ENCODE peak calls at places on chromosomes 5 and 9, in four cellular contexts. Y, J, V and F are unnamed samples.

GRCh38 chr5:150948539-150948938 is 43.8 kb upstream of the ZNF300 start:
- DNase-seq in Y (no peak), J (no peak), V (no peak), F (no peak)

GRCh38 chr9:113558632-113559502 is 95.3 kb downstream of the RGS3 start:
- DNase-seq in Y (no peak), J (peak), V (peak), F (no peak)

GRCh38 chr9:70421272-70422180 is 7.1 kb upstream of the KLF9 start:
- DNase-seq in Y (no peak), J (peak), V (no peak), F (peak)

GRCh38 chr5:53343187-53343586 is 137.2 kb upstream of the FST start:
- DNase-seq in Y (peak), J (peak), V (no peak), F (peak)

GRCh38 chr5:84218546-84218945 is 166.1 kb downstream of the EDIL3 start:
- DNase-seq in Y (no peak), J (peak), V (no peak), F (peak)

GRCh38 chr5:78738693-78739300 is 90.2 kb upstream of the LHFPL2 start:
- DNase-seq in Y (no peak), J (no peak), V (no peak), F (no peak)

GRCh38 chr9:112535811-112536210 is 49.2 kb downstream of the KIAA1958 start:
- DNase-seq in Y (no peak), J (peak), V (no peak), F (no peak)

GRCh38 chr5:160432188-160432587 is 10.5 kb downstream of the PTTG1 start:
- DNase-seq in Y (no peak), J (no peak), V (no peak), F (no peak)

GRCh38 chr9:120928720-120929389 is 2.3 kb upstream of the TRAF1 start:
- DNase-seq in Y (no peak), J (no peak), V (peak), F (peak)

GRCh38 chr5:36090033-36090432 is 23.4 kb upstream of the UGT3A2 start:
- DNase-seq in Y (no peak), J (peak), V (no peak), F (peak)

GRCh38 chr5:81151546-81151945 is 81.6 kb upstream of the CKMT2 start:
- DNase-seq in Y (peak), J (peak), V (no peak), F (peak)

GRCh38 chr5:34656700-34657549 is 797 bp downstream of the RAI14 start:
- DNase-seq in Y (no peak), J (no peak), V (peak), F (peak)

GRCh38 chr5:172153695-172154094 is 34.3 kb downstream of the STK10 start:
- DNase-seq in Y (no peak), J (no peak), V (no peak), F (no peak)

GRCh38 chr5:139642213-139642612 is 5.9 kb upstream of the CXXC5 start:
- DNase-seq in Y (no peak), J (no peak), V (no peak), F (no peak)

GRCh38 chr5:113347572-113347971 is 87.2 kb downstream of the TSSK1B start:
- DNase-seq in Y (no peak), J (no peak), V (no peak), F (no peak)

GRCh38 chr5:64947801-64948200 is 179.1 kb downstream of the CWC27 start:
- DNase-seq in Y (no peak), J (no peak), V (no peak), F (no peak)

GRCh38 chr5:64949331-64949730 is 180.6 kb downstream of the CWC27 start:
- DNase-seq in Y (no peak), J (no peak), V (no peak), F (no peak)

GRCh38 chr5:64942460-64942859 is 173.7 kb downstream of the CWC27 start:
- DNase-seq in Y (no peak), J (no peak), V (no peak), F (no peak)

GRCh38 chr5:64944868-64945267 is 176.1 kb downstream of the CWC27 start:
- DNase-seq in Y (no peak), J (no peak), V (no peak), F (peak)

GRCh38 chr5:64947031-64947430 is 178.3 kb downstream of the CWC27 start:
- DNase-seq in Y (no peak), J (peak), V (no peak), F (peak)
- TF ChIP-seq CTCF in Y (no peak), J (no peak), V (no peak), F (no peak)

GRCh38 chr9:117095116-117095515 is 319.7 kb downstream of the ASTN2 start:
- DNase-seq in Y (no peak), J (peak), V (no peak), F (no peak)
- TF ChIP-seq CTCF in Y (no peak), J (no peak), V (no peak), F (no peak)

GRCh38 chr5:96434201-96434645 is 1.2 kb upstream of the PCSK1 start:
- DNase-seq in Y (peak), J (peak), V (peak), F (peak)

GRCh38 chr5:96440185-96440538 is 7.1 kb upstream of the PCSK1 start:
- DNase-seq in Y (no peak), J (no peak), V (no peak), F (no peak)

DNA sequence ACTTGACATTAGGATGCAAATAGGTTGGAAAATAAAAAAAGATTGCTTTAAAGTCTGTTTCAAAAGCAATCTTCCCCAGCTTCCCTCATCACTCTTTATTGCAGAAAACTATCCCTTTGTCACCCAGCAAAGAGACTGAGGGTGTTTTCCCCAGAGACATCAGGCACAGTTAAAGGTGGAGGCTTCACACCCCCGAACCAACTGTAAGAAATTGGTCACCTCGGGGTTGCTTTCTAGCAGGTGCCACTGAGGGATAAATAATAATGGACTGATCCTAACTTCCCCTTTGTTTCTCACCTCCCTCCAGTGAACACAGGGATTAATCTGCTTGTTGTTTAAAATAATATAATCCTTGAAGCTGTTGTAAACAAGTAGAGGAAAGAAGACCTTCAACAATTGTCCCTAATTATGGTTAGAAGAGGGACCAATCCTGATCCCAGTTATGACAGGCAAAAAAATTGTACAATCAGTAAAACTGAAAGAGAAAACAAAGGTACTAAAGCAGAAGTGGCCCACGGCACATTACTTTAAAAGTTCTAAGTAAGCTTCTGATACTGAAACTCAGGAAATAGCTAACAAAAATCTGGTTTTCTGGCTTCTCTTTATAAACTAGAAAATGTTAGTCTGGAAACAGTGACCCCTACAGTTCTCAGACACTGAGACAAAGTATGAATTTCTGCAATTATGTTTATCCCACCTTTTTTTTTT is 6.6 kb upstream of the PCSK1 start:
- DNase-seq in Y (no peak), J (no peak), V (no peak), F (no peak)
- TF ChIP-seq CTCF in Y (no peak), J (peak), V (no peak), F (no peak)

DNA sequence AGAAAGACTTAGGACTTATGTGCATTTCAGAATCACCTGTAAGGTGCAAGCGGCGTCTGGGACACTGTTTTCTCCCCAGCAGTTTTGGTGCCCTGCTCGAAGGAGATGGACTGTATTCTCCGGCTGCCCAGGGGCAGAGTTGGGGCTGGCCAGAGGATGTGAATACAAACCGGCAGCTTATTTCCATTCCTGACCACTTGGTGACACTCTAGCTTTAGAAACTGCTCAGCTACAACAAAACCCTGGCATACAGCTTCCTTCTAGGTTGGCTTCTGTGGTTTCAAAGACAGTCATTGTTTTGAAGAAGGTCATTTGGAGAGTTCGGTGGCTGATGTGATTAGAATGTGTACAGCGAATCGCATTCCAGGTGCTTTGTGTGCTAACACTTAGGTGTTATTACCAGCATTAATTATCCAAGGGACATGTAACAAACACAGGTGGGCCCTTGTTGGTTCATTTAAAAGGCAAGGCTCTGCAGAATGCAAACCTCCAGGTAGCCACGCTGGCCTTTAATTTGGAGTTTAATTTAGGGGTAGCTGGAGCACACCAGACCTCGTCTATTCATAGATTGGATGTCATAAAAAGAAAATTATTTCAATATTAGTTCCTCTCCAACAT is 191.0 kb downstream of the MAT2B start:
- DNase-seq in Y (peak), J (peak), V (no peak), F (peak)
- TF ChIP-seq CTCF in Y (peak), J (peak), V (peak), F (peak)

DNA sequence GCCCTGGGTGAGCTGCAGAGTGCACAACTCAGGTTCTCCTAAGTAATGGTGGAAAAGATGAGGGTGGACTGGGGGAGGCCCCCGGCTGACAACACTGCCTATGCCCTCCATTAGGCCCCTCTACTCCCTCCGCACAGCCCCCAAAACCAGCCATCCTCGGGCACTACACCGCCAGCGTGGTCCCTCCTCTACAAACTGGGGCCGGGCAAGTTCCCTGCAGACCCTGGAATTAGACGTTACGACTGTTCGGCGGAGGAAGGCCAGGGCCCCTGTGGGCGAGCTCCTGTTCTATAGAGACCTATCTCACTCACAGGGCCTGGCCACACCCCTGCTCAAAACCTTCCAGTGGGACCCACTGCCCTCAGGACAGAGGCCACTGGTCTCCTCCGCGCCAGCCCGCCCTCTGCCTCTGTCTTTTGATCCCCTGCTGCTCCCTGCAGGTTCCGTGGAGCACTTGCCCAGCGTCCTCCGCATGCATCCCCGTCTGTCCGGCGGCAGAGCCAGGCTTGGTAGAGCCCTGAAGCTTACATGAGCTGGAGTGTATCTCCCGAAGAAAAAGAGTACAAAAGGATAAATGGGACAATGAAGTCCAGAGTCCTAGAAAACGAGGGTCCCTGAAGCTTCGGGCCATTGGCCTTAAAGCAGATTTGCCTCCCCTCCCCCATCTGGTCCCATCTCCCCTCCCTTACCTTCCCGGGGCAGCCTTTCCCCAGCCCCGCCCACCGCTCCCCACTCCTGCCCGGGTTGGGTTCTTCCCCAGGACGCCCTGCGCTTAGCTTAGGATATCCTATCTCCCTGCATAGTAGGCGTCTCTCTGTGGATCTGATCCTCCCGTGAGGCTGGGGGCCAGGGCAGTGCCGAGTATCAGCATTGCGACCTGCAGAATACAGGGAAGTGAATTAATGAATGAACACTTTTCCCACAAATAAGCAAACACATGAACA is 71.3 kb downstream of the HRH2 start:
- DNase-seq in Y (no peak), J (no peak), V (no peak), F (no peak)
- TF ChIP-seq CTCF in Y (no peak), J (no peak), V (no peak), F (no peak)

GRCh38 chr9:93660647-93661046 is 84.3 kb downstream of the PHF2 start:
- DNase-seq in Y (no peak), J (no peak), V (no peak), F (no peak)
- TF ChIP-seq CTCF in Y (no peak), J (no peak), V (no peak), F (no peak)

DNA sequence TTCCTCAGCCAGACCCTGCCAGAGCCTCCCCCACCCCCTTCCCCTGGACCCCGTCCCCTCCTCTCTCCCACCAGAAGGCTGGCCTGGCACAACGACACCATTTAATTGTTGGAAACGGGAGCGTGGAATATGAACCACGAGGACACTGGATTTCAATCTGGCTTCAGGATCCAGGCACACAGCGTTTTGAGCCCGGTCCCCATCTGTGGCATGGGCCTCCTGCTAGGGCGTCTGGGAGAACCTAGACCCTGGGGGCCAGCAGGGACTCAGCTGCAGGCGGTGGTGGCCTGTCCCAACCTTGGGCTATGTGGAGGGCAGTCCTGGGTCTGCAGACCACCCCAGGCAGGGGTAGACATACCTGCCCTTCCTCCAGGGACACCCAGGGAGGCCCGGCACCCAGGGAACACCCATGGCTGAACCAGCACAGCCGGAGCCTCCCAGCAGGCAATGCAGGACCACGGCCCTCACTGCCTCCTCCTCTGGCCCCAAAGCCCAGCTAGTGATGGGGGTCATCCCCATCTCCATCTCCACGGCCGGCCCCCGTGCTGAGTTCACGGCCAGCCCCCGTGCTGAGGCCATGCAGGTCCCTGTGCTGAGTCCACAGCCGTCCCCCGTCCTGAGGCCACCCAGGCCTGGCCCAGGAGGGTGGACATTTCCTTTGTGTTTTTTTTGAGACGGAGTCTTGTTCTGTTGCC is 18.4 kb upstream of the UBAC1 start:
- DNase-seq in Y (no peak), J (no peak), V (no peak), F (no peak)
- TF ChIP-seq CTCF in Y (no peak), J (no peak), V (no peak), F (no peak)

GRCh38 chr5:158923799-158924551 is 175.7 kb downstream of the EBF1 start:
- DNase-seq in Y (no peak), J (no peak), V (no peak), F (no peak)

GRCh38 chr5:158925314-158925713 is 174.4 kb downstream of the EBF1 start:
- DNase-seq in Y (no peak), J (no peak), V (no peak), F (no peak)

GRCh38 chr5:158922263-158922592 is 177.5 kb downstream of the EBF1 start:
- DNase-seq in Y (no peak), J (no peak), V (no peak), F (no peak)

GRCh38 chr5:158921441-158922262 is 178.1 kb downstream of the EBF1 start:
- DNase-seq in Y (no peak), J (no peak), V (no peak), F (peak)

GRCh38 chr5:158922816-158923215 is 176.9 kb downstream of the EBF1 start:
- DNase-seq in Y (no peak), J (no peak), V (no peak), F (no peak)
- TF ChIP-seq CTCF in Y (no peak), J (no peak), V (no peak), F (no peak)

DNA sequence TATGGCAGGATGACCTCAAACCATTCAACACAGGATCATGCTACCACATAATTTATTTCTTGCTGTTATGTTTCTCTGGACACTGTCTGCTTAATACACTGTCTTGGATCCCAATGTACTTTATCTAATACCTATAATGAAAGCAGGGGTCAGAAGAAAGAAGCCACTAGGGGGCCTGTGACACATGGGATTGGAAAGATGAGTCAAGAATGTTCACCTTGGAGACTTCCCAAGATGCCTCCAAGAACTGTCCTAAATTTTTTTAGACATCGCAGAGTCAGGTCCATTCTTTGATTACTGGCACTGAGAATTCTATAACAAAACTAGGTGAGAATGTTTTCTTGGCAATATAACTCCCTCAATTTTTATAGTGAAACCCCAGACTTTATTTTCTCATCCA is 305.8 kb upstream of the SMARCA2 start:
- DNase-seq in Y (no peak), J (no peak), V (no peak), F (peak)
- TF ChIP-seq CTCF in Y (no peak), J (no peak), V (peak), F (no peak)